ENCODE peak calls at places on chromosome 17, in seven cellular contexts. Q is left lung, N is PC-9, A is IMR-90, B is DND-41, L is left ventricle myocardium inferior, T is fibroblast of lung. E is an unnamed sample. For H3K9me3, the result is how much of the 10 kb centered on the place peaks cover.

GRCh38 chr17:32746698-32747097 is 130.2 kb downstream of the MYO1D start:
- DNase-seq in N (no peak), A (peak), B (no peak), T (peak), Q (no peak), L (no peak), E (no peak)

GRCh38 chr17:1485748-1486376 is 6.6 kb downstream of the MYO1C start:
- DNase-seq in L (peak), Q (peak), N (peak), T (peak), B (peak), A (peak), E (peak)

GRCh38 chr17:43905400-43905984 is 1.8 kb downstream of the MPP2 start:
- DNase-seq in Q (no peak), A (no peak), L (no peak), N (no peak), T (no peak), B (no peak), E (no peak)

GRCh38 chr17:64252831-64253230 is 10.2 kb downstream of the TEX2 start:
- DNase-seq in A (peak), B (no peak), N (no peak), Q (no peak), T (no peak), L (no peak), E (no peak)

GRCh38 chr17:38705523-38705802 is 390 bp downstream of the MLLT6 start:
- DNase-seq in Q (no peak), L (no peak), A (no peak), N (peak), B (no peak), T (no peak), E (no peak)

GRCh38 chr17:2017274-2017941 is 7.7 kb downstream of the RTN4RL1 start:
- DNase-seq in L (no peak), A (no peak), T (no peak), Q (no peak), N (no peak), B (no peak), E (no peak)

GRCh38 chr17:68794636-68795503 is 160.3 kb downstream of the ABCA8 start:
- DNase-seq in A (peak), B (no peak), Q (no peak), L (peak), T (peak), N (no peak), E (no peak)

GRCh38 chr17:7058831-7059447 is 15.0 kb upstream of the SLC16A11 start:
- DNase-seq in Q (no peak), B (no peak), L (no peak), A (peak), N (no peak), T (no peak), E (no peak)

GRCh38 chr17:72386619-72387237 is 265.9 kb downstream of the SOX9 start:
- DNase-seq in T (peak), A (no peak), Q (no peak), N (no peak), B (no peak), L (no peak), E (no peak)

GRCh38 chr17:77501101-77501566 is 360.4 kb downstream of the SEC14L1 start:
- DNase-seq in L (no peak), B (peak), A (no peak), T (peak), Q (no peak), N (no peak), E (no peak)

GRCh38 chr17:39658760-39659159 is 6.4 kb upstream of the TCAP start:
- DNase-seq in A (no peak), L (no peak), N (no peak), B (no peak), Q (no peak), T (no peak), E (no peak)

GRCh38 chr17:40307001-40307690 is 1.8 kb upstream of the RARA start:
- DNase-seq in L (no peak), T (peak), B (peak), A (no peak), Q (no peak), N (no peak), E (no peak)

GRCh38 chr17:7167832-7168231 is 11.3 kb downstream of the ASGR1 start:
- DNase-seq in L (no peak), B (no peak), T (peak), Q (no peak), N (no peak), A (no peak), E (no peak)

GRCh38 chr17:38703742-38704644 is 1.1 kb upstream of the MLLT6 start:
- DNase-seq in N (peak), T (no peak), A (no peak), L (peak), B (peak), Q (peak), E (peak)

GRCh38 chr17:30326816-30327215 is 7.0 kb downstream of the TMIGD1 start:
- DNase-seq in T (no peak), Q (no peak), A (no peak), B (no peak), L (no peak), N (no peak), E (no peak)

GRCh38 chr17:7191571-7192270 is 12.6 kb upstream of the ASGR1 start:
- DNase-seq in Q (no peak), L (no peak), A (peak), B (peak), N (no peak), T (no peak), E (no peak)

GRCh38 chr17:63694974-63695773 is 4.8 kb downstream of the LIMD2 start:
- DNase-seq in N (no peak), L (no peak), B (no peak), T (no peak), Q (no peak), A (no peak), E (no peak)

GRCh38 chr17:74670329-74670728 is 42.4 kb downstream of the CD300LF start:
- DNase-seq in A (no peak), B (no peak), Q (no peak), T (no peak), L (no peak), N (no peak), E (no peak)

GRCh38 chr17:32503251-32504165 is 16.7 kb downstream of the CDK5R1 start:
- DNase-seq in L (no peak), Q (no peak), A (no peak), N (peak), B (peak), T (peak), E (no peak)

GRCh38 chr17:37769050-37769449 is 24.2 kb upstream of the HNF1B start:
- DNase-seq in B (no peak), A (no peak), Q (no peak), T (no peak), L (no peak), N (no peak), E (no peak)

GRCh38 chr17:64470676-64471075 is 21.8 kb downstream of the MILR1 start:
- DNase-seq in T (no peak), N (no peak), A (no peak), L (no peak), B (no peak), Q (no peak), E (no peak)

GRCh38 chr17:82288602-82288927 is 15.1 kb upstream of the CSNK1D start:
- DNase-seq in B (no peak), Q (no peak), A (no peak), T (no peak), N (no peak), L (no peak), E (no peak)

GRCh38 chr17:82289822-82290541 is 16.5 kb upstream of the CSNK1D start:
- DNase-seq in A (no peak), B (no peak), T (no peak), Q (no peak), L (no peak), N (no peak), E (no peak)

GRCh38 chr17:82292251-82293154 is 19.0 kb upstream of the CSNK1D start:
- DNase-seq in T (peak), A (peak), N (peak), B (peak), Q (peak), L (peak), E (peak)

GRCh38 chr17:82294086-82294773 is 20.7 kb upstream of the CSNK1D start:
- DNase-seq in T (no peak), Q (no peak), B (no peak), A (peak), L (no peak), N (no peak), E (no peak)

GRCh38 chr17:82291582-82292250 is 18.2 kb upstream of the CSNK1D start:
- DNase-seq in A (no peak), Q (no peak), L (no peak), B (no peak), N (no peak), T (no peak), E (no peak)
- H3K9me3 ChIP-seq in A (under half), Q (under half), L (under half), B (under half), N (under half), T (under half), E (under half)

GRCh38 chr17:16074423-16074822 is 74.8 kb downstream of the TTC19 start:
- DNase-seq in N (no peak), Q (no peak), T (no peak), L (no peak), A (no peak), B (no peak), E (no peak)

GRCh38 chr17:16072031-16072430 is 72.4 kb downstream of the TTC19 start:
- DNase-seq in T (no peak), N (no peak), A (no peak), B (no peak), Q (no peak), L (no peak), E (no peak)

GRCh38 chr17:16073845-16074244 is 74.2 kb downstream of the TTC19 start:
- DNase-seq in B (no peak), A (no peak), Q (no peak), T (no peak), N (no peak), L (no peak), E (no peak)

GRCh38 chr17:16080366-16080765 is 80.7 kb downstream of the TTC19 start:
- DNase-seq in B (no peak), A (no peak), N (no peak), T (no peak), Q (no peak), L (no peak), E (no peak)

DNA sequence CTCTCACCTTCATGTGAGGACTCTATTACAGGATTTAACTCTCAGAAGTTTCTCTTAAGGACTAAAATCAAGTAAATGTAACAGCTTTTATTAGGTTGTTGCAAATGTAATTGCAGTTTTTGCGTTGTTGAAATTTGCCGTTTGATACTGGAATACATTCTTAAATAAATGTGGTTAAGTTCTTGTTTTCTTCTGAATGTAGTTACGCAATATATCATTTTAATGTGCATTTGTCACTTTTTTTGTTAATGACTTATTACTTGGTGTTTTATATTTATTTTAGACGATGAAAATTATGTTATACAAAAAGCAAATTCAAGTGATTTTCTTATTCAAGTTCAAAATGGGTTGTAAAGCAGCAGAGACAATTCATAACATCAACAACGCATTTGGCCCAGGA is 76.3 kb downstream of the TTC19 start:
- DNase-seq in Q (no peak), A (no peak), T (no peak), L (no peak), B (no peak), N (no peak), E (no peak)
- H3K9me3 ChIP-seq in Q (under half), A (under half), T (under half), L (under half), B (under half), N (under half), E (under half)

DNA sequence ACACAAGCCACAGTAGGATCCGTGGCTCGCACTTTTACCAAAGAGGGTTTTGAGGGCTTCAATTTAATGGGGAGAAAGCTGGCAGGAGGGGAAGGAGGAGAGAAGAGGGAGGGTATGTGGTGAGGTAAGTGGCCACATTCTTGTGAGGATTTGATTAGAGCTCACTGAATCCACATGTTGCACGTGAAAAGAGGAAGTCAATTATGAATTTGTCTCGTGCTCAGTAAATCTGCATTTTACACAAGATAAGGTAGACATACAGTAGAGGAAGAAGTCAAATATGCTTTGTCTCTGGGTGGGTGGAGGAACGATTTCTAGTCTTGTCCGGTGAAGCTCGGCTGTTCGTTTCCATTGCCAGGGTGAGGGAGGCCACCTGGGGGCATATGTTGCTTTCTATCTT is 862 bp downstream of the ZNF232 start:
- DNase-seq in L (no peak), B (peak), T (no peak), A (no peak), Q (no peak), N (no peak), E (no peak)
- H3K9me3 ChIP-seq in L (under half), B (under half), T (under half), A (under half), Q (under half), N (under half), E (under half)

GRCh38 chr17:22268912-22269220 is 576.5 kb downstream of the KCNJ18 start:
- DNase-seq in T (no peak), B (no peak), A (no peak), L (no peak), Q (no peak), N (no peak), E (no peak)
- H3K9me3 ChIP-seq in T (under half), B (under half), A (under half), L (under half), Q (under half), N (under half), E (under half)

GRCh38 chr17:52837502-52837901 is 679.0 kb upstream of the CA10 start:
- DNase-seq in Q (no peak), L (no peak), A (no peak), T (no peak), N (no peak), B (no peak), E (no peak)
- H3K9me3 ChIP-seq in Q (under half), L (under half), A (under half), T (under half), N (under half), B (under half), E (under half)

DNA sequence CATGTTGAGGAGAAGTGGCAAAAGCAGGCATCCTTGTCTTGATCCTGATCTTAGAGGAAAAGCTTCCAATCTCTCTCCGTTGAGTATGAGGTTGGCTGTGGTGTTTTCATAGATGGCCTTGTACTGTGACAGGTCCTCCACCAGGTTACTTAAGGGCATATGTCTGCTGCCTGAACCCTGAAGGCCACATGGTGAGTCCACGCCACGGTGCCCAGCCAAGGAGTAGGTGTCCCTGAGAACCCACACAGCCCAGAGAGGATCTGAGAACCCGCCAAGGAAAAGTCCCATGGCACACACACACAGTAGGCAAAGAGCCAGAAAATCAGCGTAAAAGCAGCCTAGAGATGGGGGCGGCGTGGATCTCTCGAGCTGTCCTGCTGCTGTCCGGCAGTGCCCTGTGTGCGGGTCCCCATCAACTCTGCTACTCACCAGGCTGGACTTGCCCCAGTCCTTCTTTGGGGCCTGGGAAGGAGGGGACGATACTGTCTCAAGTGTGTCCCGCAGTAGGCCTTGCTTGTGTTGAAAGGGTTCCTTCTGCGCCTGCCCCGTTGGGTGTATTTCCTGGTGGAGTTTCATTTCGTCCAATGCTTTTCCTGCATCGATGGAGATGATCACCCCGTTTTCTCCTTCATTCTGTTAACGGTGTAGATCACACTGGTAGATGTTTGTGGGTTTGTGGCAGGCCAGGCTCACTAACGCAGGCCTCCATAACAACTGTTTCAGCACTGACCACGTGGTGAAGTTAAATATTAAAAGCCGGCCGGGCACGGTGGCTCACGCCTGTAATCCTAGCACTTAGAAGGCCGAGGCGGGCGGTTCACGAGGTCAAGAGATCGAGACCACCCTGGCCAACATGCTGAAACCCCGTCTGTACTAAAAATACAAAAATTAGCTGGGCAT is 90.8 kb upstream of the DNAH17 start:
- DNase-seq in Q (peak), T (no peak), L (no peak), N (no peak), B (no peak), A (no peak), E (no peak)
- H3K9me3 ChIP-seq in Q (under half), T (under half), L (under half), N (under half), B (under half), A (under half), E (under half)

DNA sequence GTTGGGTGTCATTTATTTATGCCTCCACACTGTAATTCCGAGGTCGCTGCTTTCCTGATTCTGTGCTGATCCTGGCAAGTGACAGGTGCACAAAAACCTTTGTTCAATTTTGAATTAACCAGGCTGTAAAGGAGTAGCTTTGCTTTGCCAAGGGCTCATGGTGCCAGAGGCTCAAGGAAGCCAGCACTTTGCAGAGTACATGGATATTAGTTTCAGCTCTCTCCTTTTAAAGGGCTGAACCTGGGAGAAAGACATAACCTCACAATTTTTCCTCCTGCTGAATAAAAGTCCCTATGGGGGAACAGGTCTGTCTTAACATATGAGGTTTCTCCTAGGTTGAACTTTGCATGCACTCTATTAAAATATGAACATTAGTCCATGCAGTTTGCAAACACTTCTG is 227.6 kb upstream of the WSB1 start:
- DNase-seq in B (no peak), Q (no peak), L (no peak), T (no peak), N (no peak), A (no peak), E (no peak)
- H3K9me3 ChIP-seq in B (under half), Q (under half), L (under half), T (under half), N (under half), A (under half), E (under half)

DNA sequence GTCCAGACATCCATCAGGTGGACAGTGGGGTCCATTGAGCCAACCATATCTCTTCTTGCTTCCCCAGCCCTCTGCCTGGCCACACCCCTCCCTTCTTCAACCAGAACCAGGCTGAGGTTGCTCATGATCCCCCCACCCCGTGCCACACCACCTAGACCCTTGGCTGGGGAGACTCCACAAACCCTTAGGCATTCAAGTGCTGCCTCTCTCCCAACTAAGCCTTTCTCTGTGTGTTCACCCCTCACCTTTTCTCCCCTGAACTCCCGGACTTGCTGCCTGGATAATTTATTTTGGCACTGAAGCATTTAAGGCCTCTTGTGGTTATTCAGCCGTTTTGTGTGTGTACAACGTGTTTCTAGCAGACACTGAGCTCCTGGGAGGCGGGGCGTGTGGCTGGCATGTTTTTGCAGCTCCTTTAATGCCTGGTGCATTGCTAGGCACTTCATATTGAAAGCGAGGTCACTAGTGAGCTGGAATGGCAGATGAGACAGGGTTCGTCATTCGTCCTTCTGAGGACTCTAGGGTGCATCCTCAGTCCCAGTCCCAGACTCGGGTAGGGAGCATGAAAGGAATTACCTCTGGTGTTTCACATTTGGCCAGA is 28.7 kb downstream of the CACNA1G start:
- DNase-seq in B (no peak), N (no peak), A (peak), Q (no peak), L (no peak), T (peak), E (no peak)
- H3K9me3 ChIP-seq in B (under half), N (under half), A (under half), Q (under half), L (under half), T (under half), E (under half)